ENCODE peak calls at places on chromosomes 7 and 10, in four cellular contexts. H is SK-N-SH, W is NB4, Q is GM10248. B is an unnamed sample.

GRCh38 chr10:19588608-19589007 is 227.6 kb upstream of the PLXDC2 start:
- DNase-seq in W (no peak), H (no peak), Q (no peak), B (no peak)

GRCh38 chr7:37920619-37921339 is at the start of gene EPDR1:
- DNase-seq in Q (peak), W (peak), H (peak), B (peak)

GRCh38 chr10:19819419-19820033 is 3.3 kb downstream of the PLXDC2 start:
- DNase-seq in Q (peak), H (peak), W (peak), B (no peak)

GRCh38 chr10:97321807-97322195 is 2.7 kb downstream of the FRAT1 start:
- DNase-seq in W (no peak), Q (no peak), H (no peak), B (no peak)

GRCh38 chr10:4391683-4392082 is 434.3 kb upstream of the AKR1E2 start:
- DNase-seq in Q (no peak), H (no peak), W (peak), B (no peak)

GRCh38 chr10:5632430-5632829 is 34.0 kb downstream of the ASB13 start:
- DNase-seq in W (no peak), Q (no peak), H (no peak), B (no peak)

GRCh38 chr7:110283056-110283455 is 807.9 kb upstream of the LRRN3 start:
- DNase-seq in H (no peak), Q (no peak), W (no peak), B (no peak)

GRCh38 chr7:132760873-132761272 is 184.6 kb upstream of the PLXNA4 start:
- DNase-seq in H (no peak), W (no peak), Q (no peak), B (no peak)

GRCh38 chr10:26662864-26663263 is 34.6 kb upstream of the PDSS1 start:
- DNase-seq in H (no peak), W (no peak), Q (no peak), B (no peak)

GRCh38 chr10:133275683-133276092 is 980 bp downstream of the ADAM8 start:
- DNase-seq in W (peak), H (no peak), Q (peak), B (no peak)

GRCh38 chr10:92241158-92241500 is 49.7 kb downstream of the CPEB3 start:
- DNase-seq in Q (no peak), W (peak), H (peak), B (no peak)

GRCh38 chr7:23276381-23276780 is 22.8 kb upstream of the MALSU1 start:
- DNase-seq in W (peak), Q (no peak), H (no peak), B (no peak)

GRCh38 chr7:129144834-129145668 is 544 bp downstream of the TSPAN33 start:
- DNase-seq in Q (no peak), W (no peak), H (no peak), B (no peak)

GRCh38 chr10:17143055-17143690 is 13.6 kb upstream of the CUBN start:
- DNase-seq in Q (no peak), H (no peak), W (no peak), B (no peak)

GRCh38 chr7:37352974-37353948 is 95.4 kb downstream of the ELMO1 start:
- DNase-seq in W (peak), H (peak), Q (peak), B (no peak)

GRCh38 chr7:69656890-69657289 is 58.6 kb downstream of the AUTS2 start:
- DNase-seq in W (no peak), Q (no peak), H (peak), B (no peak)

GRCh38 chr10:110446954-110447608 is 50.6 kb upstream of the DUSP5 start:
- DNase-seq in H (no peak), Q (no peak), W (peak), B (no peak)

GRCh38 chr7:113308399-113308798 is 190.0 kb upstream of the SMIM30 start:
- DNase-seq in H (no peak), W (no peak), Q (no peak), B (no peak)

GRCh38 chr7:42605800-42606199 is 306.1 kb downstream of the C7orf25 start:
- DNase-seq in Q (no peak), W (no peak), H (no peak), B (no peak)

GRCh38 chr10:110192552-110192951 is 14.9 kb upstream of the MXI1 start:
- DNase-seq in H (no peak), W (peak), Q (peak), B (peak)

GRCh38 chr10:79387466-79387973 is 40.3 kb downstream of the PPIF start:
- DNase-seq in Q (peak), W (no peak), H (peak), B (peak)

GRCh38 chr7:41219276-41219675 is 483.6 kb downstream of the INHBA start:
- DNase-seq in W (no peak), H (no peak), Q (no peak), B (no peak)

GRCh38 chr7:43756368-43757072 is 2.0 kb upstream of the BLVRA start:
- DNase-seq in H (no peak), W (peak), Q (no peak), B (peak)

GRCh38 chr7:43752411-43752810 is 6.1 kb upstream of the BLVRA start:
- DNase-seq in W (no peak), Q (no peak), H (no peak), B (no peak)

GRCh38 chr7:43753401-43753800 is 5.1 kb upstream of the BLVRA start:
- DNase-seq in W (no peak), Q (no peak), H (no peak), B (no peak)

GRCh38 chr7:43754596-43754995 is 3.9 kb upstream of the BLVRA start:
- DNase-seq in Q (no peak), H (no peak), W (no peak), B (peak)

DNA sequence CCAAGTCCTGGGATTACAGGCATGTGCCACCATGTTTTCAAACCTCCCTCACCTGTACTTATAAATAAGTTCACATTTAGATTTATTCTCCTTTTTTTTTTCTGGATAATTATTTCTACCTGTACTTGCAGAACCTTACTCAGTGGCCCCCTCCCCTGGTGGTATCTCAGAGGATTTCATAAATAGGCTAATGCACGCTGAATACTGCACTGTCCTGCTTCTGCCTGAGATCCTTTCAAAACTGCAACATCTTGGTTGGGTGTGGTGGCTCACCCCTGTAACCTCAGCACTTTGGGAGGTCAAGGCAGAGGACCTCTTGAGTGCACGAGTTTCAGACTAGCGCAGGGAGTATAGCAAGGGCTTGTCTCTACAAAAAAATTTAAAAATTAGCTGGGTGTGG is 4.6 kb upstream of the BLVRA start:
- DNase-seq in Q (no peak), W (no peak), H (no peak), B (no peak)
- TF ChIP-seq CTCF in Q (no peak), W (no peak), H (no peak), B (no peak)

GRCh38 chr10:87816842-87817178 is 1.2 kb downstream of the ATAD1 start:
- DNase-seq in Q (no peak), H (no peak), W (peak), B (no peak)

GRCh38 chr10:87818505-87819273 is 663 bp upstream of the ATAD1 start:
- DNase-seq in W (peak), H (peak), Q (peak), B (no peak)

GRCh38 chr10:87817291-87817872 is 644 bp downstream of the ATAD1 start:
- DNase-seq in Q (no peak), H (no peak), W (no peak), B (no peak)

GRCh38 chr10:87819274-87819585 is 1.2 kb upstream of the ATAD1 start:
- DNase-seq in W (no peak), Q (no peak), H (no peak), B (no peak)

GRCh38 chr10:87817873-87818504 is at the start of gene ATAD1:
- DNase-seq in H (peak), Q (peak), W (peak), B (peak)
- TF ChIP-seq CTCF in H (peak), Q (peak), W (peak), B (peak)

DNA sequence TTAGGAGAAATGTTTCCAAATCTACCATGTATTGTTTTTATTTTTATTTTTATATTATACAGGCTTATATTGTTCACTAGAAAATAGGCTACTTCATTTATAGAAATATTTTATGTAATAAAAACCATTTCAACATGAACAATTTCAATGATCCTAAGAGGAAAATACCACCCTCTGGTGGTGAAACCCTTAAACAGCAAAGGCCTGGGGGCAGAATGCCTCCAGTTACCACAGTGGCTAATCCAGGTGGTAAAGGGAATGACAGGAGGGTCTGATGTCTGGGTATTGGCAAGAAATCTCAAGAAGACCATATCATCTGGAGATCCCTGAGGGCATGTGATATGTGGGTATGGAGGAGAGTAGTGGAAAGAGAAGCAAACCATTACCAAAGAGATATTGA is 19.3 kb downstream of the MACC1 start:
- DNase-seq in H (peak), W (peak), Q (no peak), B (no peak)
- TF ChIP-seq CTCF in H (peak), W (peak), Q (no peak), B (peak)

DNA sequence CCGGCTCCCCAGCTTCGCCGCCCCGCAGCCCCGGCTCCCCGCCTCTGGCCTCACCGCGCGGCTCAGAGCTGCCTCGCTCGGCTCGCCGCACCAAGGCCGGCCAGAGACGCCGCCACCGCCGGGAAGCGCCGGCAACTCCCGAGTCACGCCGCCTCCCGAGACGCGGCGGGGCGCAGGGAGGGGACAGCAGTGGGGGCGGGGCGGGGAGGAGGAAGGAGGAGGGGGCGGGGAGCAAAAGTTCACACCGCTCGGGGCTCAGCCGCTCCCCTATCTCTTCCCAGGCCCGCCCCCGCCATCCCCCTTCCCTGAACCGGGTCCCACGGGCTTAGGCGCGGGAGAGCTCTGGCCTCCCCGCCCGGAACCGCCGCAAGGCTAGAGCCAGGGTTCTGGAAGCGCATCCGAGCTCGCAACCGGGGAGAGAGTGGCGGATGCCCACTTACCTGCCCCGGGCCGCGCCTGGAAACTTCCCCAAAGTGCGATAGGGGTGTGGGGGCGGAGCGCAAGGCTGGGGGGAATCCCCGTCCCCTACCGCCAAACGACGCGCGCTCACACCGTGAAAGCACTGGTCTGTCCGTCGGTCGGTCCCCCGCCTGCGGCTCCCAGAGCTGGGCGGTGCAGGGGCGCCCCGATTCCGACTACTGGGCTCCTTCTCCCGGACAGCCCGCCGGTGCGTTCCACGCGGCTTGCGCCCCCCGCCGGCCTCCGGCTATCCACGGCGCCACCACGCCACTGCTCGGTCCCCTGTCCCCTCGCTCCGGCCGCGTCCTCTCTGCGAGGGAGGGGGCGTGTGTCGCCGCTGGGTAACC is 925 bp downstream of the CHST15 start:
- DNase-seq in H (peak), Q (peak), W (no peak), B (no peak)
- TF ChIP-seq CTCF in H (no peak), Q (no peak), W (no peak), B (peak)

GRCh38 chr7:77827999-77828398 is 29.4 kb downstream of the PHTF2 start:
- DNase-seq in Q (no peak), W (peak), H (no peak), B (no peak)
- TF ChIP-seq CTCF in Q (no peak), W (no peak), H (no peak), B (no peak)

GRCh38 chr7:30526163-30526562 is 21.5 kb upstream of the GGCT start:
- DNase-seq in W (peak), H (no peak), Q (no peak), B (no peak)
- TF ChIP-seq CTCF in W (no peak), H (no peak), Q (no peak), B (no peak)

DNA sequence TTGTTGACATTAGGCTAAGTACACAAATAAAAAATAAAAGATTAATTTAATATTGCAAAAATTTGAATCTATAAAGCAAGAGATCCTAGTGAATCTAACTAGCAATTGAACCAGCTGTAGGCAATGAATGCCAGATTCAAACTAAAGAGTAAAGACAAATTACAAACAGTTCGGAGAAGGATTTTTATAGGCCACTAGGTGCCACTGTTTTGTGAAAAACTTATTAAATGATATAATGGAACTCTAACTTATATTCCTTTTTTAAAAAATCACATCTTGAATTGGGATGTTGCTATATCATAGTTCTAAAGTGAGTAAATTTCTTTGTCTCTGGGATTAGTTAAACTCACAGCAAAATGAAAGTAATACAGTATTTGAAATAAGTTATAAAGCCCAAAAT is 39.1 kb upstream of the GNAI1 start:
- DNase-seq in H (peak), Q (no peak), W (no peak), B (no peak)
- TF ChIP-seq CTCF in H (peak), Q (no peak), W (peak), B (peak)

GRCh38 chr7:151434549-151434948 is 5.4 kb downstream of the CRYGN start:
- DNase-seq in W (no peak), H (no peak), Q (no peak), B (no peak)
- TF ChIP-seq CTCF in W (no peak), H (no peak), Q (no peak), B (no peak)

B was measured in osteocyte.